ENCODE peak calls at places on chromosomes 4 and X, in seven cellular contexts. One of them, this sample, is unnamed. For H3K4me1, the result is how much of the 10 kb centered on the place peaks cover.

GRCh38 chr4:136302566-136302965 is 1229.7 kb downstream of the PCDH18 start:
- DNase-seq in cardiac muscle cell: no peak
- DNase-seq in OCI-LY7: no peak
- DNase-seq in sigmoid colon: no peak
- DNase-seq in adrenal gland: no peak
- DNase-seq in body of pancreas: no peak
- DNase-seq in GM12878: no peak
- DNase-seq in this sample: no peak

GRCh38 chr4:84944952-84945351 is 21.5 kb downstream of the WDFY3 start:
- DNase-seq in adrenal gland: peak
- DNase-seq in GM12878: no peak
- DNase-seq in body of pancreas: no peak
- DNase-seq in sigmoid colon: no peak
- DNase-seq in cardiac muscle cell: no peak
- DNase-seq in OCI-LY7: no peak
- DNase-seq in this sample: no peak

GRCh38 chr4:128311659-128312392 is 24.2 kb upstream of the PGRMC2 start:
- DNase-seq in OCI-LY7: no peak
- DNase-seq in GM12878: no peak
- DNase-seq in sigmoid colon: no peak
- DNase-seq in adrenal gland: no peak
- DNase-seq in body of pancreas: peak
- DNase-seq in cardiac muscle cell: no peak
- DNase-seq in this sample: no peak

GRCh38 chr4:151887816-151888180 is 127.0 kb upstream of the GATB start:
- DNase-seq in GM12878: peak
- DNase-seq in cardiac muscle cell: no peak
- DNase-seq in adrenal gland: no peak
- DNase-seq in body of pancreas: no peak
- DNase-seq in sigmoid colon: no peak
- DNase-seq in OCI-LY7: no peak
- DNase-seq in this sample: no peak

GRCh38 chr4:139559692-139560091 is 3.7 kb upstream of the SETD7 start:
- DNase-seq in GM12878: no peak
- DNase-seq in body of pancreas: no peak
- DNase-seq in sigmoid colon: no peak
- DNase-seq in adrenal gland: no peak
- DNase-seq in cardiac muscle cell: peak
- DNase-seq in OCI-LY7: no peak
- DNase-seq in this sample: no peak

GRCh38 chr4:16641971-16642370 is 256.5 kb downstream of the LDB2 start:
- DNase-seq in OCI-LY7: no peak
- DNase-seq in adrenal gland: no peak
- DNase-seq in cardiac muscle cell: no peak
- DNase-seq in sigmoid colon: no peak
- DNase-seq in body of pancreas: no peak
- DNase-seq in GM12878: no peak
- DNase-seq in this sample: no peak

GRCh38 chr4:30717208-30718020 is 2.8 kb upstream of the PCDH7 start:
- DNase-seq in adrenal gland: no peak
- DNase-seq in OCI-LY7: no peak
- DNase-seq in sigmoid colon: peak
- DNase-seq in GM12878: no peak
- DNase-seq in cardiac muscle cell: peak
- DNase-seq in body of pancreas: no peak
- DNase-seq in this sample: no peak

GRCh38 chrX:1386338-1387127 is 5.4 kb downstream of the SLC25A6 start:
- DNase-seq in body of pancreas: no peak
- DNase-seq in GM12878: no peak
- DNase-seq in sigmoid colon: peak
- DNase-seq in OCI-LY7: no peak
- DNase-seq in adrenal gland: no peak
- DNase-seq in cardiac muscle cell: no peak
- DNase-seq in this sample: peak

GRCh38 chrX:25105251-25105650 is 89.5 kb upstream of the ARX start:
- DNase-seq in OCI-LY7: no peak
- DNase-seq in cardiac muscle cell: no peak
- DNase-seq in sigmoid colon: no peak
- DNase-seq in body of pancreas: no peak
- DNase-seq in GM12878: no peak
- DNase-seq in adrenal gland: no peak
- DNase-seq in this sample: no peak

DNA sequence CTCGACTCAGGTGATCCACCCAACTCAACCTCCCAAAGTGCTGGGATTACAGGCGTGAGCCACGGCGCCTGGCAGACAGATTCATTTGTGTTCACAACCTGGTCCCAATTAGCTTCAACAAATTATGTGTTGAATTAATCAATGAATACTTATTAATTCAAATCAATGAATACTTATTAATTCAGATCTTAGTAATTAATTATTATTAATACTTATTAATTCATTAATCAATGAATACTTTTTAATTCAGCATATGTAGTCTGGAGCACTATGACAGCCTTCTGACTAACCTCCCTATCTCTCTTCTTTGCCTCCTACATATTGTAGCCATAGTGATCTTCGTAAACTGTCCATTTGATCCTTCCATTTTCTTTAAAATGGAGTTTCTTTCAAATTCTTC is 56.7 kb upstream of the RBPJ start:
- DNase-seq in adrenal gland: no peak
- DNase-seq in cardiac muscle cell: no peak
- DNase-seq in sigmoid colon: no peak
- DNase-seq in body of pancreas: no peak
- DNase-seq in GM12878: no peak
- DNase-seq in OCI-LY7: no peak
- DNase-seq in this sample: no peak
- H3K4me1 ChIP-seq in adrenal gland: under half
- H3K4me1 ChIP-seq in cardiac muscle cell: under half
- H3K4me1 ChIP-seq in sigmoid colon: under half
- H3K4me1 ChIP-seq in body of pancreas: under half
- H3K4me1 ChIP-seq in GM12878: under half
- H3K4me1 ChIP-seq in OCI-LY7: under half
- H3K4me1 ChIP-seq in this sample: under half

GRCh38 chr4:8225704-8226443 is 26.8 kb downstream of the SH3TC1 start:
- DNase-seq in sigmoid colon: no peak
- DNase-seq in body of pancreas: no peak
- DNase-seq in adrenal gland: no peak
- DNase-seq in OCI-LY7: no peak
- DNase-seq in cardiac muscle cell: no peak
- DNase-seq in GM12878: no peak
- DNase-seq in this sample: no peak
- H3K4me1 ChIP-seq in sigmoid colon: under half
- H3K4me1 ChIP-seq in body of pancreas: under half
- H3K4me1 ChIP-seq in adrenal gland: under half
- H3K4me1 ChIP-seq in OCI-LY7: under half
- H3K4me1 ChIP-seq in cardiac muscle cell: under half
- H3K4me1 ChIP-seq in GM12878: under half
- H3K4me1 ChIP-seq in this sample: under half

GRCh38 chr4:115228851-115229250 is 115.4 kb upstream of the NDST4 start:
- DNase-seq in GM12878: no peak
- DNase-seq in sigmoid colon: no peak
- DNase-seq in adrenal gland: no peak
- DNase-seq in cardiac muscle cell: no peak
- DNase-seq in body of pancreas: no peak
- DNase-seq in OCI-LY7: no peak
- DNase-seq in this sample: no peak

GRCh38 chr4:115229873-115230272 is 116.5 kb upstream of the NDST4 start:
- DNase-seq in GM12878: peak
- DNase-seq in body of pancreas: no peak
- DNase-seq in cardiac muscle cell: no peak
- DNase-seq in sigmoid colon: no peak
- DNase-seq in adrenal gland: no peak
- DNase-seq in OCI-LY7: no peak
- DNase-seq in this sample: no peak

GRCh38 chr4:115234405-115235093 is 121.1 kb upstream of the NDST4 start:
- DNase-seq in adrenal gland: no peak
- DNase-seq in sigmoid colon: no peak
- DNase-seq in body of pancreas: no peak
- DNase-seq in OCI-LY7: peak
- DNase-seq in GM12878: peak
- DNase-seq in cardiac muscle cell: peak
- DNase-seq in this sample: no peak

GRCh38 chr4:115233600-115233999 is 120.2 kb upstream of the NDST4 start:
- DNase-seq in GM12878: no peak
- DNase-seq in cardiac muscle cell: no peak
- DNase-seq in adrenal gland: no peak
- DNase-seq in OCI-LY7: no peak
- DNase-seq in body of pancreas: no peak
- DNase-seq in sigmoid colon: no peak
- DNase-seq in this sample: no peak
- H3K4me1 ChIP-seq in GM12878: under half
- H3K4me1 ChIP-seq in cardiac muscle cell: under half
- H3K4me1 ChIP-seq in adrenal gland: under half
- H3K4me1 ChIP-seq in OCI-LY7: under half
- H3K4me1 ChIP-seq in body of pancreas: under half
- H3K4me1 ChIP-seq in sigmoid colon: under half
- H3K4me1 ChIP-seq in this sample: under half

DNA sequence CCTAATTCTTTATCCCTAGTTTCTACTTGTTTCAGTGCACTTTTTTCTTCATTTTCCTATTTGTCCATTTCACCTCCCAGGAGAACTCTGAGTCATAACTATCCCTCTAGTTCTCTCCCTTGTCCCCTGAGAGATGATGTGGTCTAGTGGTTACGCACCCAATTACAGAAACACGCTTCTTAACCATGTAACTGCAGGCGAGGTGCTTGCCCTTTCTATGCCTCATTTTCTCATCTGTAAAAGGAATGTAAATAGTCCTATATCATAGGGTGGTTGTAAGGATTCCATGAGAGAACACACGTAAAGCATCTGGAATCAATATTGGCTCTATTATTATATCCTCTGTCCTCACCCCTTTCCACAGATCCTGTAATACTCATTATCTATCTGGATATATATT is 8.7 kb upstream of the GRPR start:
- DNase-seq in body of pancreas: no peak
- DNase-seq in adrenal gland: no peak
- DNase-seq in GM12878: no peak
- DNase-seq in OCI-LY7: no peak
- DNase-seq in sigmoid colon: no peak
- DNase-seq in cardiac muscle cell: no peak
- DNase-seq in this sample: no peak
- H3K4me1 ChIP-seq in body of pancreas: under half
- H3K4me1 ChIP-seq in adrenal gland: under half
- H3K4me1 ChIP-seq in GM12878: under half
- H3K4me1 ChIP-seq in OCI-LY7: half or more
- H3K4me1 ChIP-seq in sigmoid colon: under half
- H3K4me1 ChIP-seq in cardiac muscle cell: under half
- H3K4me1 ChIP-seq in this sample: under half

This sample was measured in Peyer's patch.